ENCODE peak calls at places on chromosomes 13 and 19, in four cellular contexts. X is Peyer's patch, T is HCT116, N is astrocyte of the spinal cord. A is an unnamed sample.

GRCh38 chr19:33727331-33728028 is 69.2 kb upstream of the KCTD15 start:
- DNase-seq in X (no peak), T (no peak), N (no peak), A (no peak)

GRCh38 chr19:43469160-43469480 is 3.7 kb upstream of the LYPD3 start:
- DNase-seq in X (no peak), T (no peak), N (no peak), A (peak)

GRCh38 chr19:47227347-47228167 is 3.4 kb downstream of the BBC3 start:
- DNase-seq in X (peak), T (peak), N (peak), A (peak)

GRCh38 chr13:36421447-36421846 is 10.8 kb upstream of the CCNA1 start:
- DNase-seq in X (no peak), T (no peak), N (peak), A (peak)

GRCh38 chr13:42544246-42544915 is 29.6 kb upstream of the TNFSF11 start:
- DNase-seq in X (no peak), T (no peak), N (peak), A (peak)

GRCh38 chr19:47445937-47446402 is 25.7 kb downstream of the SLC8A2 start:
- DNase-seq in X (peak), T (no peak), N (no peak), A (peak)

GRCh38 chr19:4914736-4915501 is 5.6 kb downstream of the UHRF1 start:
- DNase-seq in X (peak), T (peak), N (peak), A (peak)

GRCh38 chr19:14091885-14092462 is 1.4 kb upstream of the SAMD1 start:
- DNase-seq in X (peak), T (no peak), N (no peak), A (no peak)

GRCh38 chr19:42816901-42817300 is 51.4 kb upstream of the PSG8 start:
- DNase-seq in X (no peak), T (no peak), N (no peak), A (peak)

GRCh38 chr13:103188688-103189326 is 122.6 kb upstream of the SLC10A2 start:
- DNase-seq in X (no peak), T (no peak), N (peak), A (no peak)

GRCh38 chr13:113291997-113292862 is 4.8 kb upstream of the LAMP1 start:
- DNase-seq in X (no peak), T (no peak), N (peak), A (peak)

GRCh38 chr13:36131215-36131930 is at the start of gene DCLK1:
- DNase-seq in X (no peak), T (no peak), N (peak), A (peak)

GRCh38 chr13:37226966-37227365 is 121.5 kb upstream of the CSNK1A1L start:
- DNase-seq in X (no peak), T (no peak), N (peak), A (no peak)

GRCh38 chr19:47826800-47827199 is 5.1 kb downstream of the CRX start:
- DNase-seq in X (no peak), T (no peak), N (no peak), A (no peak)

GRCh38 chr19:23943411-23943810 is 28.7 kb downstream of the ZNF726 start:
- DNase-seq in X (no peak), T (no peak), N (no peak), A (no peak)

GRCh38 chr19:35495107-35496064 is 5.1 kb upstream of the KRTDAP start:
- DNase-seq in X (peak), T (peak), N (peak), A (peak)

GRCh38 chr19:12956446-12957388 is at the start of gene GADD45GIP1:
- DNase-seq in X (peak), T (peak), N (peak), A (peak)

GRCh38 chr13:85166891-85167290 is 632.3 kb downstream of the SLITRK6 start:
- DNase-seq in X (no peak), T (no peak), N (no peak), A (no peak)

GRCh38 chr19:8212212-8212611 is 3.0 kb downstream of the CERS4 start:
- DNase-seq in X (no peak), T (no peak), N (no peak), A (no peak)

GRCh38 chr13:51885651-51886050 is 23.9 kb downstream of the CCDC70 start:
- DNase-seq in X (no peak), T (no peak), N (no peak), A (no peak)

GRCh38 chr19:33437351-33438015 is 64.0 kb downstream of the CEBPG start:
- DNase-seq in X (no peak), T (no peak), N (no peak), A (no peak)

GRCh38 chr13:43725460-43725859 is 61.3 kb downstream of the ENOX1 start:
- DNase-seq in X (no peak), T (no peak), N (no peak), A (no peak)

GRCh38 chr13:49082653-49083536 is 107.2 kb downstream of the FNDC3A start:
- DNase-seq in X (no peak), T (no peak), N (peak), A (peak)

GRCh38 chr13:19713186-19713965 is 69.4 kb downstream of the PSPC1 start:
- DNase-seq in X (no peak), T (no peak), N (peak), A (peak)

GRCh38 chr19:55340144-55340783 is 588 bp downstream of the KMT5C start:
- DNase-seq in X (no peak), T (no peak), N (no peak), A (no peak)

GRCh38 chr19:33402421-33403220 is 29.1 kb downstream of the CEBPG start:
- DNase-seq in X (no peak), T (no peak), N (no peak), A (no peak)

GRCh38 chr13:24713022-24713421 is 32.8 kb downstream of the ATP12A start:
- DNase-seq in X (no peak), T (no peak), N (no peak), A (no peak)

GRCh38 chr13:41028051-41028450 is 8.9 kb upstream of the ELF1 start:
- DNase-seq in X (no peak), T (no peak), N (no peak), A (no peak)

GRCh38 chr19:32595491-32595890 is 14.5 kb downstream of the PDCD5 start:
- DNase-seq in X (no peak), T (no peak), N (no peak), A (no peak)

GRCh38 chr19:8366961-8367326 is 3.0 kb downstream of the ANGPTL4 start:
- DNase-seq in X (no peak), T (no peak), N (no peak), A (no peak)

GRCh38 chr19:19661675-19662251 is 1.7 kb downstream of the ATP13A1 start:
- DNase-seq in X (peak), T (no peak), N (no peak), A (peak)

DNA sequence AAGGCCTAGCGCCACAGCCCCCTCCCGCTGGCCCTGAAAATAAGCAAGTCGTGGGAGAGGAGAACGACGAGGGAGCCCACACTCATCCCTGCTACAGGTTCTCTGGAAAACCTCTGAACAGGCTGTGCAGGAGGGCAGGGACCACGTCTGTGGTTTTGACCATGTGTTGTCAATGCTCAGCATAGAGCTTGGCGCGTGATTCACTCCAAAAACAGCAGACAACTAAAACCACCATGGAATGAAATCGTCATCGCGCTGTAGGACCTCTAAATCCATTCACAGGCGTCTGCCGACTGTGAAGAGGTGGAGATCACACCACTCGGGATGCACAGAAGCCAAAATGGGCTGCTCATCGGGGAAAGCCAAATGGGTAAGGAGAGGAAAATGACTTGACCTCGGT is 121.3 kb downstream of the COL4A1 start:
- DNase-seq in X (no peak), T (no peak), N (peak), A (no peak)
- H3K4me3 ChIP-seq in X (no peak), T (no peak), N (no peak), A (no peak)

GRCh38 chr19:6735181-6735891 is 2.0 kb downstream of the GPR108 start:
- DNase-seq in X (no peak), T (no peak), N (no peak), A (no peak)
- H3K4me3 ChIP-seq in X (no peak), T (peak), N (no peak), A (peak)

GRCh38 chr19:2983351-2984195 is 6.2 kb downstream of the TLE6 start:
- DNase-seq in X (no peak), T (no peak), N (peak), A (no peak)
- H3K4me3 ChIP-seq in X (peak), T (no peak), N (peak), A (peak)

GRCh38 chr13:98143157-98143553 is 261 bp downstream of the FARP1 start:
- DNase-seq in X (no peak), T (no peak), N (no peak), A (no peak)
- H3K4me3 ChIP-seq in X (peak), T (peak), N (peak), A (peak)

DNA sequence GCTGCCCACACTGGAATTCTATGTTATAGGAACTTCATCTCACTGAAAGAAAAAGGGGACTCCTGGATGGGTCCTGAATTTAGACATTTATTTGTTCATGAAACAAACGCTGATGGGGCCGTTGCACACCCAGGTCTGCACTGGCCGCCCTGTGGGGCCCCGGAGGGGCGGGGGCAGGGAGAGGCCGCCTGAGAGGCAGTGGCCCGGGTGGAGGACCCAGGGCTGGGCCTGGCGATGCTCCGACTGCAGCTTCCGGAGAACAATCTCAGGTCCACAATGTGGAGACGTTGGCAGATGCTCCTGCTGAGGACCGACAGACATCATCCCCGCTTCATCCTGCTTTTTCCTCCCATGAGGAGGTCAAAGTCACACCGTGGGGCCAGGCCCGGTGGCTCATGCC is 16.3 kb upstream of the PTBP1 start:
- DNase-seq in X (no peak), T (no peak), N (no peak), A (no peak)
- H3K4me3 ChIP-seq in X (no peak), T (no peak), N (no peak), A (no peak)

GRCh38 chr19:38618590-38619360 is at the start of gene EIF3K:
- DNase-seq in X (peak), T (peak), N (peak), A (peak)
- H3K4me3 ChIP-seq in X (peak), T (peak), N (peak), A (peak)

DNA sequence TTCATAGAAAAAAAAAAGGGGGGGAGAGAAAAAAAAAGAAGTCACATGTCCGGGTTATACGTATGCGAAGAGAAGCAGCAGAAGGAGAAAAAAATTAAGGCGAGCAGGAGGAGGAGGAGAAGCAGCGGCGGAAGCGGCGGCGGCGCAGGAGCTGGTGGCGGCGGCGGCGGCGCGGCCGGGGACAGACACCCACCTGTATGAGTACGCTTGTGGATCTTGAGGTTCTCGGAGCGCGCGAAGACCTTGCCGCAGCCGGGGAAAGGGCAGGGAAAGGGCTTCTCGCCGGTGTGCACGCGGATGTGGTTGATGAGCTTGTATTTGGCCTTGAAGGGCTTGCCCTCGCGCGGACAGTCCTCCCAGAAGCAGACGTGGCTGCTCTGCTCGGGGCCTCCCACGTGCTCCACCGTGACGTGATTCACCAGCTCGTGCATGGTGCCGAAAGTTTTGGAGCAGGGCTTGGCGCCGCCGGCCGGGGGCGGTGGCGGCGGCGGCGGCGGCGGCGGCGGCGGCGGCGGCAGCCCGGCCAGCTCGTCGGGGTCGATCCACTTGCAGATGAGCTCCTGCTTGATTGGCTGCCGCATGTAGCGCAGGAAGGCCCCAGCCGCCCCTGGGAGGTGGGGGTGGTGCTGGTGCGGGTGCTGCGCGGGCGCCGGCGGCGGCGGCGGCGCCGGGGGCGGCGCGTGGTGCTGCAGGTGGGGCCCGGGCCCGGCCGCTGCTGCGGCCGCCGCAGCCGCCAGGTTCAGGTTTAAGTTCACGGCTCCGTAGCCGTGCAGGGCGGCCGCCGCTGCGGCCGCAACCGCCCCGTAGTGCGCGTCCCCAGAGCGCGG is 1.4 kb downstream of the ZIC5 start:
- DNase-seq in X (no peak), T (peak), N (peak), A (no peak)
- H3K4me3 ChIP-seq in X (no peak), T (peak), N (peak), A (no peak)

GRCh38 chr19:21045028-21045427 is 24.6 kb downstream of the ZNF430 start:
- DNase-seq in X (no peak), T (no peak), N (no peak), A (no peak)
- H3K4me3 ChIP-seq in X (no peak), T (no peak), N (no peak), A (no peak)

GRCh38 chr19:40610396-40611064 is 9.4 kb downstream of the LTBP4 start:
- DNase-seq in X (peak), T (no peak), N (no peak), A (no peak)
- H3K4me3 ChIP-seq in X (peak), T (peak), N (peak), A (peak)

GRCh38 chr13:46050771-46051170 is 1.8 kb downstream of the ZC3H13 start:
- DNase-seq in X (no peak), T (no peak), N (no peak), A (no peak)
- H3K4me3 ChIP-seq in X (no peak), T (no peak), N (no peak), A (peak)